ENCODE peak calls at places on chromosomes 1 and 21, in four cellular contexts. X is upper lobe of left lung, I is lung, E is neuronal stem cell. O is an unnamed sample.

GRCh38 chr1:202153284-202153683 is 7.1 kb downstream of the PTPN7 start:
- DNase-seq in X (no peak), I (no peak), E (no peak), O (no peak)

GRCh38 chr1:42866549-42866948 is 20.1 kb downstream of the ZNF691 start:
- DNase-seq in X (no peak), I (no peak), E (no peak), O (no peak)

GRCh38 chr1:156675715-156676311 is 1.4 kb downstream of the NES start:
- DNase-seq in X (no peak), I (no peak), E (no peak), O (no peak)

GRCh38 chr1:89277725-89278124 is 5.1 kb upstream of the GBP5 start:
- DNase-seq in X (no peak), I (no peak), E (no peak), O (no peak)

GRCh38 chr1:160045653-160046052 is 13.9 kb upstream of the PIGM start:
- DNase-seq in X (no peak), I (no peak), E (no peak), O (no peak)

GRCh38 chr1:8047686-8048522 is 21.8 kb upstream of the ERRFI1 start:
- DNase-seq in X (no peak), I (no peak), E (no peak), O (no peak)

GRCh38 chr1:13766906-13767564 is 67.0 kb downstream of the PRDM2 start:
- DNase-seq in X (no peak), I (no peak), E (no peak), O (no peak)

GRCh38 chr1:39082140-39082799 is 56.1 kb downstream of the NDUFS5 start:
- DNase-seq in X (no peak), I (no peak), E (peak; percentile 29), O (no peak)

GRCh38 chr1:190452272-190452848 is 25.3 kb downstream of the BRINP3 start:
- DNase-seq in X (peak; percentile 22), I (no peak), E (no peak), O (no peak)

GRCh38 chr1:203320546-203321272 is 15.4 kb downstream of the BTG2 start:
- DNase-seq in X (no peak), I (peak; percentile 66), E (no peak), O (peak; percentile 37)

GRCh38 chr1:156896490-156897033 is 3.0 kb downstream of the PEAR1 start:
- DNase-seq in X (no peak), I (no peak), E (no peak), O (no peak)

GRCh38 chr1:150881331-150882070 is 5.1 kb upstream of the ARNT start:
- DNase-seq in X (no peak), I (no peak), E (no peak), O (no peak)

GRCh38 chr1:206544562-206545257 is 37.4 kb downstream of the RASSF5 start:
- DNase-seq in X (no peak), I (peak; percentile 82), E (peak; percentile 80), O (peak; percentile 68)

GRCh38 chr1:107866870-107867269 is 98.1 kb downstream of the VAV3 start:
- DNase-seq in X (no peak), I (no peak), E (no peak), O (no peak)

GRCh38 chr1:170807432-170807831 is 127.9 kb upstream of the MROH9 start:
- DNase-seq in X (no peak), I (no peak), E (no peak), O (no peak)

GRCh38 chr1:45880930-45881329 is 77.5 kb downstream of the MAST2 start:
- DNase-seq in X (no peak), I (no peak), E (no peak), O (no peak)

GRCh38 chr1:110672753-110673108 is 2.0 kb downstream of the KCNA3 start:
- DNase-seq in X (no peak), I (no peak), E (no peak), O (no peak)

GRCh38 chr1:207495816-207496792 is at the start of gene CR1:
- DNase-seq in X (peak; percentile 91), I (peak; percentile 54), E (peak; percentile 31), O (peak; percentile 12)

GRCh38 chr1:97980530-97980929 is 59.7 kb upstream of the DPYD start:
- DNase-seq in X (no peak), I (no peak), E (no peak), O (no peak)

GRCh38 chr21:33976082-33976979 is 60.7 kb upstream of the ATP5PO start:
- DNase-seq in X (no peak), I (no peak), E (no peak), O (peak; percentile 32)

GRCh38 chr1:225950905-225951351 is 9.9 kb upstream of the LEFTY2 start:
- DNase-seq in X (no peak), I (no peak), E (no peak), O (no peak)

GRCh38 chr1:207935166-207935583 is 24.2 kb upstream of the CD34 start:
- DNase-seq in X (no peak), I (no peak), E (no peak), O (no peak)

GRCh38 chr21:28644762-28645161 is 347.9 kb downstream of the LTN1 start:
- DNase-seq in X (no peak), I (no peak), E (no peak), O (no peak)

GRCh38 chr1:2906105-2906504 is 104.6 kb upstream of the TTC34 start:
- DNase-seq in X (peak; percentile 59), I (no peak), E (no peak), O (no peak)

GRCh38 chr1:151832318-151832984 is 849 bp upstream of the RORC start:
- DNase-seq in X (peak; percentile 92), I (peak; percentile 92), E (no peak), O (no peak)

GRCh38 chr1:96559707-96560588 is 161.6 kb upstream of the PTBP2 start:
- DNase-seq in X (no peak), I (no peak), E (no peak), O (no peak)

GRCh38 chr1:173187838-173188237 is 19.3 kb downstream of the TNFSF4 start:
- DNase-seq in X (no peak), I (no peak), E (no peak), O (no peak)

GRCh38 chr1:231611851-231612250 is 14.7 kb upstream of the DISC1 start:
- DNase-seq in X (no peak), I (no peak), E (no peak), O (no peak)

DNA sequence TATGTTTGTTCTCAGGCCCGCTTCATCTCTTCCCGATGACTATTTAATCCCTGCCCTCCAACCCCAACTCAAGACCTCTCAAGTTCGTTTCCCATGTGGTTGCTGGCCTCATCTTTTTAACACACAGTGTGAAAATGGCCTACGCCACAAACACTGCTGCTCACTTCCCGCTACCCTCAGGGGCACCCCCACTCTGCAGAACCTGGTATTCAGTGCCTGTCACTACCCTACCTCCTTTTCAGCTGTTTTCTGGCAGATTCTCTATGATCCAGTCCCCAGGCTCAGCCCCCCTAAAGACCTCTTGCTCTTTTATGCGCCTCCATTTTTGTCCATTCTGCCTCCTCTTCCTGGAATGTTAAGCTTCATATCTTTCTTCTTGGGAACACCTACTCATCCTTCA is 152.6 kb upstream of the C1orf174 start:
- DNase-seq in X (no peak), I (no peak), E (no peak), O (no peak)
- H3K9me3 ChIP-seq in X (no peaks in the 10 kb centered on the region), I (no peaks in the 10 kb centered on the region), E (no peaks in the 10 kb centered on the region), O (no peaks in the 10 kb centered on the region)

GRCh38 chr21:8989883-8990325 is 1531.5 kb upstream of the TPTE start:
- DNase-seq in X (peak; percentile 52), I (no peak), E (no peak), O (no peak)
- H3K9me3 ChIP-seq in X (peaks cover 6% of the 10 kb centered on the region), I (no peaks in the 10 kb centered on the region), E (no peaks in the 10 kb centered on the region), O (peaks cover 4% of the 10 kb centered on the region)

GRCh38 chr1:114384922-114385321 is 126.1 kb downstream of the TRIM33 start:
- DNase-seq in X (no peak), I (no peak), E (no peak), O (no peak)
- H3K9me3 ChIP-seq in X (peaks cover 22% of the 10 kb centered on the region), I (no peaks in the 10 kb centered on the region), E (no peaks in the 10 kb centered on the region), O (peaks cover 7% of the 10 kb centered on the region)

GRCh38 chr1:26721669-26722355 is 26.0 kb downstream of the ARID1A start:
- DNase-seq in X (no peak), I (no peak), E (no peak), O (no peak)
- H3K9me3 ChIP-seq in X (no peaks in the 10 kb centered on the region), I (no peaks in the 10 kb centered on the region), E (no peaks in the 10 kb centered on the region), O (no peaks in the 10 kb centered on the region)

GRCh38 chr1:80656628-80657019 is 1144.1 kb upstream of the ADGRL2 start:
- DNase-seq in X (no peak), I (no peak), E (no peak), O (no peak)

GRCh38 chr1:80657048-80657653 is 1143.6 kb upstream of the ADGRL2 start:
- DNase-seq in X (no peak), I (no peak), E (no peak), O (no peak)

GRCh38 chr1:80656011-80656627 is 1144.6 kb upstream of the ADGRL2 start:
- DNase-seq in X (no peak), I (no peak), E (no peak), O (no peak)

DNA sequence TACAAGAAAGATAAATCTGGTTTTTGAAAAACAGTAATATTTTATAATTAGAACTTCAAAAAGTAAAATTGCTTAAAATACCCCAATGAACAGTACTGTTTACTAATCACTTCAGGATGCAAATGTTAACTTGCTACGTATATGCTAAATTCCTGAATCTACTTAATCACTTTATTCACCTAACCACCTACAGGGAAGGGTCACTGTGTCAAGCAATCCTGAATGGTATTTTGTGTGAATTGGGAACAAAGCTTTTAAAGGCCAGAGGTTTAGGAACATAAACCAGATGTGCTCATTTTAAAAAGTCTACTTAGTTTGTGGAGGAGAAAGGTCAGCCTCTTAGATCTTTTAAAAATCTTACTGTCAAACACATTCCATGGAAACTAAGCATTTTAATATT is 1143.0 kb upstream of the ADGRL2 start:
- DNase-seq in X (no peak), I (no peak), E (peak; percentile 62), O (no peak)
- H3K9me3 ChIP-seq in X (no peaks in the 10 kb centered on the region), I (no peaks in the 10 kb centered on the region), E (peaks cover 3% of the 10 kb centered on the region), O (no peaks in the 10 kb centered on the region)

GRCh38 chr1:80751204-80751603 is 1049.5 kb upstream of the ADGRL2 start:
- DNase-seq in X (no peak), I (no peak), E (no peak), O (no peak)
- H3K9me3 ChIP-seq in X (no peaks in the 10 kb centered on the region), I (no peaks in the 10 kb centered on the region), E (no peaks in the 10 kb centered on the region), O (no peaks in the 10 kb centered on the region)

DNA sequence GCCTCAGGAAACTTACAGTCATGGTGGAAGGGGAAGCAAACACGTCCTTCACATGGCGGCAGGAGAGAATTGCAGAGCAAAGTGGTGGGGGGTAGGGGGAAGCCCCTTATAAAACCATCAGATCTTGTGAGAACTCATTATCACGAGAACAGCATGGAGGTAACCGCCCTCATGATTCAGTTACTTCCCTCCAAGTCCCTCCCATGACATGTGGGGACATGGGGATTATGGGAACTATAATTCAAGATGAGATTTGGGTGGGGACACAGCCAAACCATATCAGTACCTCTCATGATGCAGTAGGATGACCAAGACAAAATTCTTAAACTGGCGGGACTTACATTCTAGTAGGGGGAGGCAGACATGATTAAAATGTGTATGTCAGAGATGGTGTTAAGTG is 38.8 kb downstream of the WNT4 start:
- DNase-seq in X (no peak), I (no peak), E (no peak), O (no peak)
- H3K9me3 ChIP-seq in X (no peaks in the 10 kb centered on the region), I (no peaks in the 10 kb centered on the region), E (no peaks in the 10 kb centered on the region), O (no peaks in the 10 kb centered on the region)

GRCh38 chr1:79773385-79773784 is 766.9 kb upstream of the ADGRL4 start:
- DNase-seq in X (no peak), I (no peak), E (no peak), O (no peak)
- H3K9me3 ChIP-seq in X (no peaks in the 10 kb centered on the region), I (no peaks in the 10 kb centered on the region), E (no peaks in the 10 kb centered on the region), O (no peaks in the 10 kb centered on the region)

GRCh38 chr1:86924324-86924960 is 10.0 kb downstream of the HS2ST1 start:
- DNase-seq in X (no peak), I (no peak), E (no peak), O (no peak)
- H3K9me3 ChIP-seq in X (no peaks in the 10 kb centered on the region), I (no peaks in the 10 kb centered on the region), E (peaks cover 55% of the 10 kb centered on the region), O (peaks cover 3% of the 10 kb centered on the region)

O was measured in T-helper 17 cell.